ENCODE peak calls at places on chromosomes 13 and 19, in ten cellular contexts. T is choroid plexus epithelial cell; V is naive thymus-derived CD4-positive, alpha-beta T cell; C is PC-9; U is SK-N-MC; D is lower lobe of right lung; K is fibroblast of pulmonary artery; A is pancreas; W is cardiac fibroblast; F is CD8-positive, alpha-beta memory T cell. M is an unnamed sample.

GRCh38 chr13:103277959-103278673 is 211.9 kb upstream of the SLC10A2 start:
- DNase-seq in T (no peak), V (no peak), C (no peak), U (no peak), D (no peak), K (no peak), A (no peak), W (no peak), F (no peak), M (no peak)

GRCh38 chr19:1068111-1069001 is 1.4 kb downstream of the ARHGAP45 start:
- DNase-seq in T (no peak), V (peak), C (no peak), U (no peak), D (peak), K (no peak), A (no peak), W (no peak), F (peak), M (no peak)

GRCh38 chr13:87274209-87274819 is 396.9 kb upstream of the SLITRK5 start:
- DNase-seq in T (peak), V (no peak), C (peak), U (peak), D (no peak), K (peak), A (peak), W (peak), F (no peak), M (peak)

GRCh38 chr13:29800687-29801086 is 49.7 kb downstream of the UBL3 start:
- DNase-seq in T (no peak), V (no peak), C (no peak), U (no peak), D (no peak), K (no peak), A (no peak), W (no peak), F (no peak), M (no peak)

GRCh38 chr19:49589391-49589790 is 1.6 kb upstream of the PRR12 start:
- DNase-seq in T (peak), V (peak), C (no peak), U (no peak), D (no peak), K (no peak), A (peak), W (no peak), F (no peak), M (no peak)

GRCh38 chr19:35292986-35293732 is 1.2 kb downstream of the MAG start:
- DNase-seq in T (no peak), V (no peak), C (no peak), U (no peak), D (no peak), K (no peak), A (no peak), W (no peak), F (no peak), M (no peak)

GRCh38 chr19:50933640-50934039 is 19.2 kb downstream of the KLK5 start:
- DNase-seq in T (peak), V (no peak), C (peak), U (no peak), D (no peak), K (peak), A (no peak), W (peak), F (no peak), M (no peak)

GRCh38 chr13:97946951-97947588 is 6.4 kb upstream of the IPO5 start:
- DNase-seq in T (peak), V (no peak), C (peak), U (peak), D (no peak), K (peak), A (no peak), W (peak), F (no peak), M (no peak)

GRCh38 chr13:20607015-20607414 is 40.1 kb downstream of the IFT88 start:
- DNase-seq in T (no peak), V (no peak), C (no peak), U (no peak), D (no peak), K (no peak), A (no peak), W (no peak), F (no peak), M (no peak)

GRCh38 chr13:44021422-44021821 is 141.7 kb downstream of the LACC1 start:
- DNase-seq in T (no peak), V (no peak), C (peak), U (no peak), D (no peak), K (no peak), A (no peak), W (no peak), F (no peak), M (no peak)

DNA sequence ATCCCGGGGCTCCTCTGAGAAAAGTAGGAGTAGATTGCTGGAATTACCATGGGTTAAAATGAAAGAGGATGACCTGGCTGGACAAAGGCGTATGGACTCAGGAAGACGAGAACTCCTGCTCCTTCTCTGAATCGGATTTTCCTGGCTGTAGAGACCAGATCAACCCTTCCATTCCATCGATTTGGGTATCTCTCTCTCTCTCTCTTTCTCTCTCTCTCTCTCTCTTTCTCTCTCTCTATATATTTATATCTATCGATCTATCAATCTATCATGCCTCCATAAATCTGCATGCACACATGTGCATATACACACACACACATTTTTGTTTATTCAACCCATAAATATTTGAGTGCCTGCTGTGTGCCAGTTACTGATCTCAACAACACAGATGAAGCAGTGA is 234.9 kb downstream of the LMO7 start:
- DNase-seq in T (no peak), V (no peak), C (no peak), U (no peak), D (no peak), K (no peak), A (no peak), W (no peak), F (no peak), M (no peak)
- H3K4me3 ChIP-seq in T (no peak), V (peak), C (no peak), U (no peak), D (peak), K (no peak), A (no peak), W (no peak), F (no peak), M (no peak)

GRCh38 chr19:42177686-42178019 is 39.8 kb downstream of the DEDD2 start:
- DNase-seq in T (no peak), V (no peak), C (no peak), U (no peak), D (no peak), K (no peak), A (no peak), W (no peak), F (no peak), M (no peak)
- H3K4me3 ChIP-seq in T (no peak), V (peak), C (no peak), U (no peak), D (no peak), K (no peak), A (no peak), W (no peak), F (peak), M (peak)

GRCh38 chr19:4518345-4519171 is at the start of gene PLIN4:
- DNase-seq in T (peak), V (no peak), C (peak), U (no peak), D (no peak), K (peak), A (peak), W (peak), F (no peak), M (no peak)

GRCh38 chr19:4516939-4517300 is 1.4 kb downstream of the PLIN4 start:
- DNase-seq in T (no peak), V (no peak), C (no peak), U (no peak), D (no peak), K (no peak), A (no peak), W (no peak), F (no peak), M (no peak)

GRCh38 chr19:4517451-4518057 is 732 bp downstream of the PLIN4 start:
- DNase-seq in T (no peak), V (no peak), C (no peak), U (no peak), D (no peak), K (no peak), A (no peak), W (no peak), F (no peak), M (no peak)

GRCh38 chr19:4515732-4516131 is 2.6 kb downstream of the PLIN4 start:
- DNase-seq in T (no peak), V (no peak), C (no peak), U (no peak), D (no peak), K (no peak), A (no peak), W (no peak), F (no peak), M (no peak)

DNA sequence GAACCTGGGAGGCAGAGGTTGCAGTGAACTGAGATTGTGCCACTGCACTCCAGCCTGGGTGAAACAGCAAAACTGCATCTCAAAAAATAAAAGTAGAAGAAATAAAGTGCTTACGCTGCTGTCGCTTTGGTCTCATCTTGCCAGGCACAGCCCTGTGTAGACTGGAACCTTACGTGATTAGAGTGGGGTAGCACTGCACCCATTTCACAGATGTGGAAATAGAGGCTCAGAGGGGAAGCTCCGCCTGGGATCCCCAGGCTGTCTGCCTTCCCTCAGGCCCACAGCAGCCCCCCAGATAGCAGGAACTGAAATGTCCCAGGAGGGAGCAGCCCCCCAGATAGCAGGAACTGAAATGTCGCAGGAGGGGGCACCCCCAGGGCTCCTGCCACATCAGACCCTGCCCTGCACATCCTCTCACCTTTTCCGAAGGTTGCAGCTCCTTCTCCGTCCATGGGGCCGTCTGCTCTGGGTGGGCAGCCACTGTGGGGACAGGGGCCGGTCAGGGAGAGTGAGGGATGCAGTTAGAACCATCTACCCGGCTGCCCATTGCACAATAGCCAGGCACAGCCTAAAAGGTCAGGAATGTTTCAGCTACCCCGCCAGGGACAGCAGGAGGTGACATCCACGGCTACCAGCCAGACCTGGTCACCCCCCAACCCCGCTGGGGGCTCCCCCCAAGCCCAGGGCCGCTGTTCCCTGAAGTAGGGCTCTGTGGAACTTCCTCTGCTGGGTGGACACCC is 1.9 kb downstream of the PLIN4 start:
- DNase-seq in T (no peak), V (no peak), C (no peak), U (no peak), D (no peak), K (no peak), A (no peak), W (no peak), F (no peak), M (no peak)
- H3K4me3 ChIP-seq in T (no peak), V (no peak), C (no peak), U (no peak), D (no peak), K (no peak), A (no peak), W (no peak), F (no peak), M (no peak)

GRCh38 chr19:11165486-11166030 is 10.0 kb upstream of the SPC24 start:
- DNase-seq in T (no peak), V (no peak), C (no peak), U (no peak), D (no peak), K (no peak), A (no peak), W (peak), F (no peak), M (no peak)

GRCh38 chr19:11166281-11167142 is 10.9 kb upstream of the SPC24 start:
- DNase-seq in T (no peak), V (no peak), C (no peak), U (no peak), D (no peak), K (no peak), A (no peak), W (peak), F (no peak), M (no peak)

GRCh38 chr19:11168568-11168967 is 13.0 kb upstream of the SPC24 start:
- DNase-seq in T (peak), V (no peak), C (peak), U (no peak), D (no peak), K (peak), A (no peak), W (peak), F (no peak), M (no peak)

GRCh38 chr19:11164278-11164677 is 8.7 kb upstream of the SPC24 start:
- DNase-seq in T (no peak), V (no peak), C (no peak), U (no peak), D (no peak), K (no peak), A (no peak), W (no peak), F (no peak), M (no peak)

GRCh38 chr19:11164879-11165406 is 9.4 kb upstream of the SPC24 start:
- DNase-seq in T (peak), V (no peak), C (no peak), U (no peak), D (peak), K (peak), A (peak), W (peak), F (no peak), M (no peak)
- H3K4me3 ChIP-seq in T (no peak), V (no peak), C (no peak), U (no peak), D (no peak), K (peak), A (no peak), W (no peak), F (no peak), M (no peak)

GRCh38 chr13:66992183-66992582 is 238.0 kb downstream of the PCDH9 start:
- DNase-seq in T (peak), V (no peak), C (no peak), U (no peak), D (no peak), K (peak), A (no peak), W (peak), F (no peak), M (no peak)

GRCh38 chr13:66995366-66995663 is 234.8 kb downstream of the PCDH9 start:
- DNase-seq in T (no peak), V (no peak), C (no peak), U (no peak), D (no peak), K (no peak), A (no peak), W (no peak), F (no peak), M (no peak)

GRCh38 chr13:66994097-66994496 is 236.0 kb downstream of the PCDH9 start:
- DNase-seq in T (peak), V (no peak), C (no peak), U (no peak), D (peak), K (peak), A (peak), W (peak), F (no peak), M (peak)

GRCh38 chr13:66994498-66995365 is 235.4 kb downstream of the PCDH9 start:
- DNase-seq in T (no peak), V (no peak), C (no peak), U (no peak), D (no peak), K (no peak), A (no peak), W (no peak), F (no peak), M (peak)

GRCh38 chr13:66992683-66993082 is 237.5 kb downstream of the PCDH9 start:
- DNase-seq in T (peak), V (no peak), C (no peak), U (no peak), D (no peak), K (no peak), A (no peak), W (no peak), F (no peak), M (no peak)
- H3K4me3 ChIP-seq in T (no peak), V (no peak), C (no peak), U (no peak), D (no peak), K (no peak), A (no peak), W (no peak), F (no peak), M (no peak)

GRCh38 chr13:113838711-113839201 is 25.1 kb downstream of the GAS6 start:
- DNase-seq in T (no peak), V (no peak), C (no peak), U (no peak), D (peak), K (no peak), A (peak), W (no peak), F (no peak), M (no peak)
- H3K4me3 ChIP-seq in T (peak), V (no peak), C (no peak), U (no peak), D (peak), K (peak), A (peak), W (peak), F (no peak), M (no peak)

GRCh38 chr13:110559429-110559943 is 2.0 kb downstream of the RAB20 start:
- DNase-seq in T (peak), V (no peak), C (peak), U (no peak), D (peak), K (peak), A (peak), W (peak), F (no peak), M (no peak)
- H3K4me3 ChIP-seq in T (peak), V (no peak), C (peak), U (no peak), D (peak), K (peak), A (peak), W (peak), F (no peak), M (no peak)

GRCh38 chr13:83508905-83509304 is 373.4 kb downstream of the SLITRK1 start:
- DNase-seq in T (no peak), V (no peak), C (no peak), U (peak), D (no peak), K (no peak), A (no peak), W (no peak), F (no peak), M (no peak)
- H3K4me3 ChIP-seq in T (no peak), V (no peak), C (no peak), U (peak), D (no peak), K (no peak), A (no peak), W (no peak), F (no peak), M (no peak)